ENCODE peak calls at places on chromosomes 1 and 21, in nine cellular contexts. M is activated effector memory CD4-positive, alpha-beta T cell treated with Interleukin-2 at 50 U/mL for 16 hours; Q is H7; C is NCI-H1092 treated with DMSO at 0.1 percent for 48 hours; E is stimulated activated CD4-positive, alpha-beta T cell treated with anti-CD3 and anti-CD28 coated beads, TNF-alpha, amount 100 ng/mL, for 4 hours; L is H54; T is HEK293T; I is kidney glomerular epithelial cell; N is NCI-H774. Z is an unnamed sample.

GRCh38 chr1:3903141-3904005 is 3.3 kb upstream of the C1orf174 start:
- DNase-seq in M (no peak), Q (no peak), C (no peak), E (no peak), L (no peak), T (no peak), I (no peak), N (peak; percentile 42), Z (no peak)

GRCh38 chr21:32270748-32271147 is 8.1 kb downstream of the MIS18A start:
- DNase-seq in M (no peak), Q (no peak), C (no peak), E (no peak), L (no peak), T (no peak), I (no peak), N (no peak), Z (no peak)

GRCh38 chr1:94731891-94732290 is 88.3 kb upstream of the SLC44A3 start:
- DNase-seq in M (no peak), Q (no peak), C (no peak), E (no peak), L (no peak), T (no peak), I (no peak), N (no peak), Z (no peak)

GRCh38 chr21:42234026-42234425 is 15.1 kb downstream of the ABCG1 start:
- DNase-seq in M (no peak), Q (no peak), C (peak; percentile 54), E (no peak), L (no peak), T (no peak), I (no peak), N (no peak), Z (no peak)

GRCh38 chr21:34737115-34737514 is 68.3 kb downstream of the CLIC6 start:
- DNase-seq in M (no peak), Q (no peak), C (no peak), E (no peak), L (no peak), T (no peak), I (no peak), N (no peak), Z (no peak)

GRCh38 chr1:24100945-24101737 is 10.8 kb downstream of the MYOM3 start:
- DNase-seq in M (no peak), Q (no peak), C (no peak), E (no peak), L (no peak), T (no peak), I (no peak), N (no peak), Z (no peak)

GRCh38 chr1:32703479-32704291 is 1.1 kb upstream of the SYNC start:
- DNase-seq in M (no peak), Q (peak; percentile 73), C (no peak), E (no peak), L (peak; percentile 71), T (no peak), I (peak; percentile 99), N (no peak), Z (no peak)

GRCh38 chr1:47991187-47991586 is 6.0 kb downstream of the TRABD2B start:
- DNase-seq in M (no peak), Q (no peak), C (no peak), E (no peak), L (peak; percentile 37), T (peak; percentile 37), I (no peak), N (no peak), Z (no peak)

GRCh38 chr1:167344112-167344511 is 123.4 kb downstream of the POU2F1 start:
- DNase-seq in M (no peak), Q (no peak), C (no peak), E (no peak), L (no peak), T (no peak), I (no peak), N (no peak), Z (no peak)

GRCh38 chr1:113191579-113192076 is 118.6 kb downstream of the LRIG2 start:
- DNase-seq in M (no peak), Q (no peak), C (no peak), E (no peak), L (no peak), T (peak; percentile 8), I (no peak), N (no peak), Z (no peak)

GRCh38 chr1:31218705-31219104 is 21.0 kb downstream of the NKAIN1 start:
- DNase-seq in M (no peak), Q (no peak), C (no peak), E (no peak), L (no peak), T (no peak), I (no peak), N (no peak), Z (no peak)

GRCh38 chr1:226149806-226150205 is 36.7 kb downstream of the ACBD3 start:
- DNase-seq in M (no peak), Q (no peak), C (no peak), E (no peak), L (no peak), T (no peak), I (no peak), N (no peak), Z (no peak)

GRCh38 chr1:156709743-156710489 is 4.5 kb upstream of the CRABP2 start:
- DNase-seq in M (no peak), Q (no peak), C (peak; percentile 65), E (no peak), L (peak; percentile 80), T (no peak), I (peak; percentile 37), N (no peak), Z (no peak)

GRCh38 chr1:17347769-17348592 is 24.0 kb upstream of the PADI6 start:
- DNase-seq in M (no peak), Q (no peak), C (no peak), E (no peak), L (peak; percentile 51), T (no peak), I (peak; percentile 44), N (no peak), Z (no peak)

Z was measured in activated T-helper 1 cell treated with Interleukin-2 at 50 U/mL for 16 hours.